ENCODE peak calls at places on chromosomes 13 and 19, in four cellular contexts. O is fibroblast of the aortic adventitia, X is endodermal cell, F is heart left ventricle. R is an unnamed sample.

GRCh38 chr19:47863514-47863936 is 4.5 kb downstream of the TPRX2 start:
- DNase-seq in F (peak; percentile 80), O (peak; percentile 66), X (peak; percentile 99), R (peak; percentile 70)

GRCh38 chr13:113998781-113999617 is 25.1 kb upstream of the C13orf46 start:
- DNase-seq in O (no peak), X (no peak), F (no peak), R (no peak)

GRCh38 chr19:34432797-34433196 is 4.6 kb downstream of the UBA2 start:
- DNase-seq in O (peak; percentile 16), X (peak; percentile 45), F (peak; percentile 58), R (no peak)

GRCh38 chr13:113897161-113897560 is 33.3 kb upstream of the GAS6 start:
- DNase-seq in F (no peak), X (no peak), O (peak; percentile 96), R (no peak)

GRCh38 chr19:33905473-33905936 is 108.8 kb downstream of the KCTD15 start:
- DNase-seq in O (no peak), F (peak; percentile 51), X (peak; percentile 83), R (no peak)

GRCh38 chr19:15538774-15539173 is 30.4 kb downstream of the CYP4F22 start:
- DNase-seq in O (peak; percentile 12), X (no peak), F (no peak), R (peak; percentile 31)

GRCh38 chr13:29175245-29175873 is 355.2 kb downstream of the MTUS2 start:
- DNase-seq in F (no peak), O (no peak), X (no peak), R (no peak)

GRCh38 chr13:97495678-97496077 is 61.7 kb downstream of the RAP2A start:
- DNase-seq in X (peak; percentile 55), F (no peak), O (no peak), R (no peak)

GRCh38 chr13:99425485-99426341 is 75.6 kb upstream of the TM9SF2 start:
- DNase-seq in O (no peak), F (no peak), X (no peak), R (peak; percentile 94)

GRCh38 chr19:41957161-41957837 is 1.8 kb downstream of the RABAC1 start:
- DNase-seq in X (no peak), O (no peak), F (no peak), R (no peak)

GRCh38 chr19:55831846-55832245 is at the start of gene NLRP11:
- DNase-seq in O (no peak), F (no peak), X (no peak), R (no peak)

GRCh38 chr13:112605531-112605990 is 17.6 kb upstream of the TUBGCP3 start:
- DNase-seq in O (no peak), F (no peak), X (no peak), R (no peak)
- TF ChIP-seq CTCF in O (no peak), F (no peak), X (no peak), R (no peak)

DNA sequence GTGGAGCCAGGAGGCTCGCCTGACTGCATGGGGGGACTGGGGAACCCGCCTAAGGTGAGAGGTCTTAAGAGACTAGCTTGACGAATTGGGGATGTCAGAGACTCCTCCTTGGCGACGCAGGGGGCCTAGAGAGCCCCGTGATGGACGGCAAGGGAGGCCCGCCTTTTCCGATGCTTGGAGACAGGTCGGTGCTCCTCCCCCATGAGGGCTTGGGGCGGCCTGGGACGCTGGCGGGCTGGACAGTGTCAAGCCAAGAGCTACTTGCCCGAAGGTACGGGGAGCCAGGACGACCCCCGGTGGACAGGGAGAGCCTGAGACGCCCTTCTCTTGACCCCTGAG is 636 bp downstream of the SDHAF1 start:
- DNase-seq in X (peak; percentile 87), F (peak; percentile 41), O (peak; percentile 25), R (peak; percentile 76)
- H3K4me3 ChIP-seq in X (peak overlapping the region; percentile 91), F (peak overlapping the region; percentile 92), O (peak overlapping the region; percentile 94), R (peak overlapping the region; percentile 86)

DNA sequence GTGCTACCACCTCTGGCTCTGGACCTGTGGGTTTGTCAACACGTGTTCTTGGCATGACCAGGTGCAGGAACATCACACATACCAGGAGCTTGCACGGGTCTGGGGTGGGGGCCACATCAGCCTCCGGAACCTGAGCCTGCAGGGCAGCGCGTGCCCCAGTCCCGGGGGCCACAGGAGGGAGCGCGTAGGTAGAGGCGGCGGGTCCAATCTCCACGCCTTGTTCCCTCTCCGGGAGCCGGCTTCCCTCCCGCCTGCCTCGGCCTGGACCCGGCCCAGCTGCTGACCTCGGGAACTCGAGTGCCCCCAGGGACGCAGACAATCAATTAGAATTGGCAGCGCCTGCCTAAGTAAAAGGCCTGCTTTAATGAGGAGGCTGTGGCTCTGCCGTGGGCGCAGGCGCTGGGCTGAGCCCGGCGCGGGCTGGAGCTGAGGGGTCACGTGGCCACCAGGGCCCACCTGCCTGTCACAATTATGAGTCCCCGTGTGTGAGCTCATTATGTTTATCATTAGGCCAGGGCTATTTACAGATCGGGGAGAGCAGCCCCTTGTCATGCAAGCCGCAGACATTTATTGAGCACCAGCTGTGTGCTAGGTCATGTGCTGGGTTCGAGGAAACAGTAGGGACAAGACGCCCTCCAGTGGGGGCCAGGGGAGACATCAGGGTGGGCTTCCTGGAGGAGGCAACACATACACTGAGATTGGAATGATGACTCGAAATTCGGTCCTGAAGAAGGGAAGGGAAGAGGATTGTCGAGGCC is 32.2 kb upstream of the TNFAIP8L1 start:
- DNase-seq in F (peak; percentile 74), O (peak; percentile 33), X (peak; percentile 81), R (no peak)
- TF ChIP-seq CTCF in F (no peak), O (no peak), X (no peak), R (no peak)

DNA sequence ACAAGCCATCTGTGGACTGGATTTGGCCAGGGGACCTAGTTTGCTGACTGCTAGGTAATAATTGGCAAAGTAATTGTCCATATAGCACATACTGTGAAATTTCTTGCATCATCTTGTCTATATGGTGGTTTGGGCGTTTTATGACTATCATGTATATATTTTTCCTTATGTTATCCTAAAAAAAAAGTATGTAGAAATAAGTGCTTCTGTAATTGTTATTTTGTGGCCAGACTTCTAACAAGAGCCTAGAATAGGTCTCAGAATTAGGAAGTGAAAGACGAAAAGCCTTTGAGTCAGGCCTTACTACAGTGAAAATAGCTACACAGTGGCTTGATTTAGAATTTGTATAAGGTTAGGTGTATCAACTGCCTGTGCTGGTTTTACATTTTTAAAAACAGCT is 4.2 kb downstream of the FNDC3A start:
- DNase-seq in F (no peak), X (no peak), O (no peak), R (peak; percentile 79)
- H3K4me3 ChIP-seq in F (no peak overlapping the region), X (no peak overlapping the region), O (no peak overlapping the region), R (peak overlapping the region; percentile 97)

DNA sequence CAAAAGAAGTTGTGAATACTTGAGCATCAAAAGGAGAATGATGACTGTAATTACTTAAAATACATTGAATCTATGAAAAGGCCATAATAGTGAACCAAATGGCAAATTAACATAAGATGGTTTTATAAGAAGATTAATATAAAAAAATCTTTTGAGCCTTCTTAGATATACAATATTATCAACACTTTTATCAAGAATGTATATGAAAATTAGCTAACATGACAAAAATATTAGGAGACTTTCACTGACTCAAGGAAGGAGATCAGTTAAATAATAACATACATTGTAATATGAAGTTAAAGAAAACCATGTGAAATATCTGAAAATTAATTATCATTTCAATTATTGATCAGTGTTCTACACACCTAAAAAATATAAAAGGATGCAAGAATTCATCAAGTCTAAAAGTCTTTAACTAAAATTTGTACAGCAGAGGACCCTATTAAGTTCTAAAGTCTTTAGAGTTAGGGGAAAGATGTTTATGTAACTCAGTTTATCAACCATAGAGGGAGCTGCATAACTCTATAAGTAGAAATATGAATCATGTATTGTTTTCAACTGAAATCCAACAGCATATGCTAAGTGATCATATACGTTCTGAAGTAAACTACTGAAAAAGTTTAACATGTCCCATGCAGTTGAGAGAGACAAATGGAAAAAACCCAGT is 756.1 kb upstream of the MIR17HG start:
- DNase-seq in O (peak; percentile 0), F (no peak), X (no peak), R (no peak)
- TF ChIP-seq CTCF in O (no peak), F (no peak), X (no peak), R (no peak)

GRCh38 chr19:49338023-49338677 is 2.9 kb downstream of the CD37 start:
- DNase-seq in F (peak; percentile 19), O (no peak), X (peak; percentile 85), R (no peak)

GRCh38 chr19:49338691-49339363 is 3.6 kb downstream of the CD37 start:
- DNase-seq in F (peak; percentile 69), X (peak; percentile 99), O (no peak), R (peak; percentile 70)

GRCh38 chr19:49340865-49341718 is 5.9 kb downstream of the CD37 start:
- DNase-seq in F (no peak), X (peak; percentile 48), O (no peak), R (no peak)

GRCh38 chr19:49340069-49340864 is 5.1 kb downstream of the CD37 start:
- DNase-seq in O (no peak), F (peak; percentile 78), X (peak; percentile 89), R (peak; percentile 96)

DNA sequence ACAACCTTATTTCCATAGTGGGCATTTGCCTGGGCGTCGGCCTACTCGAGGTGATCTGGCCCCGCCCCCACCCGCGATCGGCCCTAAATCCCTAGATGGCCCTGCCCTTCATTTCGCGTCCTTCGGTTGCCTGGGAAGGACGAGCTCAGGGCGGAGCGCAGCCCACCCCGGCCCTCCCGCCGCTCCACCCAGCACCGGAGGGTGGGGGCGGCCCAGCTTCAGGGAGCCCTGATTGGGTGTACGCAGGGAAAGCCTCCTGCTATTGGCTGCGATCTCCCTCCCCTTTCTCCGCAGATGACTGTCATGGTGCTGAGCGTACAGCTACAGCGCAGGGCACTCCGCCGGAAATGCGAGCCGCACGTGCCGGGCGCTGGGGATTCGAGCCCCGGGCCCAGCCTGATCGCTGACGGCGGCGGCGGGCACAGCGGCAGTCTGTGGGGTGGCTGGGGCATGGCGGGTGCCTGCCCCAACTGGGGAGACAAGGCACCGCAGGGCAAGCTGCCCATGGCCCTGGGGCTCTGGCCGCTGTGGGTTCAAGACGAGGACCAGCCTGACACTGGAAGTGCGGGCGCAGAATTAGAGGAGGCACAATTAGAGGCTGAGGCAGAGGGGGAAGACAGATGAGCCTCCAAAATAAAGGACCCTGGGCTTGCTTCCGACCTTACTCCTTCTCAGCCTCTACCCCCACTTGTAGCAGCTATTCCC is 4.3 kb downstream of the CD37 start:
- DNase-seq in F (peak; percentile 91), O (peak; percentile 74), X (peak; percentile 96), R (peak; percentile 89)
- H3K4me3 ChIP-seq in F (peak overlapping the region; percentile 52), O (peak overlapping the region; percentile 25), X (no peak overlapping the region), R (peak overlapping the region; percentile 53)

GRCh38 chr13:36819064-36819810 is at the start of gene RFXAP:
- DNase-seq in O (peak; percentile 84), X (peak; percentile 97), F (peak; percentile 92), R (peak; percentile 95)
- TF ChIP-seq CTCF in O (no peak), X (no peak), F (no peak), R (peak; percentile 8)

R was measured in GM12865.